ENCODE peak calls at places on chromosomes 13 and 19, in five cellular contexts. N is HepG2, D is GM12878, C is WTC11, Z is H1. H is an unnamed sample.
A peak's percentile ranks its signal among the peaks of the same experiment; 100 is the strongest.

GRCh38 chr19:41755328-41755913 is at the start of gene CEACAM6:
- DNase-seq in N (no peak), C (no peak), D (no peak), Z (no peak), H (no peak)

GRCh38 chr13:75372517-75372916 is 109.5 kb downstream of the TBC1D4 start:
- DNase-seq in C (no peak), Z (no peak), D (no peak), N (peak; percentile 44), H (peak; percentile 24)

GRCh38 chr13:99159331-99160061 is 41.2 kb upstream of the UBAC2 start:
- DNase-seq in C (no peak), Z (no peak), D (no peak), N (no peak), H (no peak)

GRCh38 chr19:5172859-5173577 is 167.6 kb downstream of the PTPRS start:
- DNase-seq in D (no peak), N (no peak), Z (no peak), C (no peak), H (no peak)

GRCh38 chr13:78604782-78605611 is 1.6 kb upstream of the POU4F1 start:
- DNase-seq in Z (no peak), C (peak; percentile 47), N (peak; percentile 50), D (no peak), H (peak; percentile 54)

GRCh38 chr19:38718747-38719543 is 25.3 kb downstream of the CAPN12 start:
- DNase-seq in C (peak; percentile 67), Z (no peak), D (no peak), N (no peak), H (no peak)

GRCh38 chr13:38657191-38657590 is 29.7 kb upstream of the FREM2 start:
- DNase-seq in N (no peak), C (no peak), D (no peak), Z (no peak), H (no peak)

GRCh38 chr19:21322528-21322927 is 6.7 kb downstream of the ZNF708 start:
- DNase-seq in Z (no peak), D (no peak), N (no peak), C (no peak), H (no peak)

GRCh38 chr13:100673376-100673830 is 1.2 kb downstream of the TMTC4 start:
- DNase-seq in D (no peak), Z (no peak), C (peak; percentile 30), N (no peak), H (no peak)

GRCh38 chr13:109684836-109685602 is 101.4 kb downstream of the IRS2 start:
- DNase-seq in N (no peak), C (no peak), Z (no peak), D (no peak), H (no peak)

GRCh38 chr19:6219147-6219525 is 60.6 kb downstream of the MLLT1 start:
- DNase-seq in C (no peak), N (no peak), D (no peak), Z (no peak), H (no peak)

GRCh38 chr19:6217752-6218403 is 61.9 kb downstream of the MLLT1 start:
- DNase-seq in D (no peak), C (no peak), Z (no peak), N (no peak), H (no peak)

GRCh38 chr19:6216996-6217751 is 62.6 kb downstream of the MLLT1 start:
- DNase-seq in N (no peak), Z (peak; percentile 17), D (no peak), C (peak; percentile 48), H (peak; percentile 78)

GRCh38 chr19:6219592-6220290 is 60.0 kb downstream of the MLLT1 start:
- DNase-seq in D (no peak), C (no peak), Z (no peak), N (no peak), H (no peak)

DNA sequence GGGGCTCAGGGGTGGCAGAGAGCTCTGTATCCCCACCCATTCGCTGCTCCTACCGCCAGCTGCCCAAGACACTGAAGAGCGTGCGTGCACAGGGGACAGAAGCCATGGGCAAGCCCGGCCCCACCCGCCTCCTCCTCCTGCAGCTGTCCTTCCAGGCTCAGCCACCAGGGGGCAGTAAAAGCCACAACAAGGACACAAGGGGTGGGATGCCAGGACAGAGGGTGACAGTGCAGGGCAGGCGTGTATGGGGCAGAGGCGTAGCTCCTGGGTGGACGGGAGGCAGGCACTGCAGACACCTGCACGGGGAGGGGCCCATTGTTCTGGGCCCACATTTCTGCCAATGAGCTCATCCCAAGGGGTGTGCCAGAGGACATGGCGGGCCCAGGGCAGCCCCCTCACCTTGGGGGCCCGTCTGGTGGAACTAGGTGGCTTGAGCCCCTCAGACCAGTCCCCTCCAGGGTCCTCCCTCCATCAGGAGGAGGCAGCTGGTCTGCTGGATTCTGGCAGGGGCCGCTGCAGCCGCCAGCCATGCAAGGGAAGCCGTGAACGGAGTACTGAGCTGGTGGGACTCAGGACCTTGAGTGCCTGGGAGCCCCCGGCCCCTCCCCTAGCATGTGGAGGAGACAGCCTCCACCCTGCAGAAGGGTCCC is 61.2 kb downstream of the MLLT1 start:
- DNase-seq in C (peak; percentile 97), Z (peak; percentile 70), D (peak; percentile 35), N (peak; percentile 77), H (peak; percentile 89)
- TF ChIP-seq ATF2 in C (no peak), Z (no peak), D (no peak), N (no peak), H (no peak)

GRCh38 chr13:21385710-21386109 is 73.4 kb downstream of the ZDHHC20 start:
- DNase-seq in N (no peak), D (no peak), Z (no peak), C (no peak), H (no peak)

DNA sequence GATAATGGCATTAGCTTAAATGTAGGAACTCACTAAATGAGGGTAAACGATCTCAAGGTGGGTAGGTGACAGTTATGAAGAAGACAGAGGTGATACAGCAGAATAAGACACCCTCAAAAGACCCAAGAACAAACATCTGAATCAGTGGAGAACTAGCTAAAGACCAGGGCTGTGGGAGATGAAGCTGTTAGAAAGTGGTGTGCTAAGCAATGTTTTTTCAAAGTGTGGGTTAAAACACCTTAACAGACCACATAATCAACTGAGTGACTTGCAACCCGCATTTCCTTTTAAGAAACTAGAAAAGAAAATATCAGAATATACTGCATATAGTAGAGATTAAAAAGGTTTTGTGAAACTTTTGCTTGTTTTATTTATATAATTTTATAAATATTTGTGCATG is 70.0 kb downstream of the ZDHHC20 start:
- DNase-seq in Z (no peak), N (no peak), C (no peak), D (no peak), H (no peak)
- TF ChIP-seq ATF2 in Z (no peak), N (no peak), C (no peak), D (no peak), H (no peak)

DNA sequence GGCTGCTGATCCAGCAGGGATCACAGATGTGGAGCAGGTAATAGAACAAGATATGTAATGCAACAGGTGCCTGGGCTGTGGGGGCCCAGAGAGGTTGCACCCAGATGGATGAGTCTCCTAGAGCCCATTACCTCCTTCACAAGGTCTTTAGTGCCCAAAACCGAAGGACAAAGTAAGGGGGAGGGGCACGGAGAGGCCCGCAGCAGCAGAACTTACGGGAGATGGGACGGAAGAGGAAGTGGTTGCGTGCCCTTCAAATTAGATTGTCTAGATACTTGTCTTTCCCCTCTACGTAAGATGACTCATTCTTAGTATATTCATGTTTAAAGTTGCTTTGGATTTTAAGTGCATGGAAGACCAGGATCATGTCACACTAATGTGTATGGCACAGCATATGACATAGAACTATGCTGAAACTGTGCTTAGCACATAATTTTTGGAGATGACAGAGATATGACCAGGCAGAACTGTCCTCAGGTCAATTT is 5.7 kb upstream of the MRPS31 start:
- DNase-seq in D (no peak), N (no peak), Z (no peak), C (no peak), H (peak; percentile 32)
- TF ChIP-seq ATF2 in D (no peak), N (no peak), Z (no peak), C (no peak), H (no peak)

DNA sequence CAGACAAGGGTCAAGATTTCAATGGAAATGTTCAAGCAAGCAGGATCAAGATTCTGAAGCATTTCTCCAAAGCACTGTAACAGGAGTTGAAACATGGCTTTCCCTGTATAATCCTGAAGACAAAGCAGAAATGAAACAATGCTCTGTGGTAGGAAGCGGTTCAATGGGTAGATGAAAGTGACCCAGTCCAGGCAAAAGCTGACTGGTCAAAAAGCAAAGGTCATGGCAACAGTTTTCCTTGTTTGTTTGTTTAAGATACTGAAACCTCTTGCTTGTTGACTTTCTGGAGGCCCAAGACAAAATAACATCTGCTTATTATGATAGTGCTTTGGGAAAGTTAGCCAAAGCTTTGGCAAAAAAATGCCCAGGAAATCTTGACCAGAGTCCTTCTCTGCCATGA is 1343.9 kb upstream of the PCDH9 start:
- DNase-seq in C (no peak), D (no peak), N (peak; percentile 2), Z (no peak), H (no peak)
- TF ChIP-seq ATF2 in C (no peak), D (no peak), N (no peak), Z (no peak), H (no peak)

GRCh38 chr13:20550799-20551198 is 16.2 kb upstream of the IFT88 start:
- DNase-seq in C (no peak), Z (no peak), D (no peak), N (peak; percentile 23), H (no peak)

GRCh38 chr13:20544186-20544914 is 18.7 kb upstream of the CRYL1 start:
- DNase-seq in C (no peak), D (no peak), N (no peak), Z (no peak), H (no peak)

GRCh38 chr13:20547479-20547908 is 19.5 kb upstream of the IFT88 start:
- DNase-seq in Z (no peak), D (no peak), C (no peak), N (peak; percentile 89), H (no peak)

GRCh38 chr13:20546559-20546958 is 20.4 kb upstream of the IFT88 start:
- DNase-seq in N (no peak), D (no peak), C (no peak), Z (no peak), H (no peak)
- TF ChIP-seq ATF2 in N (no peak), D (no peak), C (no peak), Z (no peak), H (no peak)

GRCh38 chr13:30963794-30964193 is 31.3 kb downstream of the TEX26 start:
- DNase-seq in N (no peak), D (no peak), Z (no peak), C (no peak), H (no peak)

GRCh38 chr13:30972888-30973377 is 40.5 kb downstream of the TEX26 start:
- DNase-seq in D (no peak), C (no peak), Z (no peak), N (no peak), H (no peak)

GRCh38 chr13:30974350-30974749 is 41.9 kb downstream of the TEX26 start:
- DNase-seq in N (no peak), C (no peak), D (no peak), Z (no peak), H (no peak)

GRCh38 chr13:30971575-30971974 is 39.1 kb downstream of the TEX26 start:
- DNase-seq in Z (no peak), C (no peak), D (no peak), N (no peak), H (no peak)

DNA sequence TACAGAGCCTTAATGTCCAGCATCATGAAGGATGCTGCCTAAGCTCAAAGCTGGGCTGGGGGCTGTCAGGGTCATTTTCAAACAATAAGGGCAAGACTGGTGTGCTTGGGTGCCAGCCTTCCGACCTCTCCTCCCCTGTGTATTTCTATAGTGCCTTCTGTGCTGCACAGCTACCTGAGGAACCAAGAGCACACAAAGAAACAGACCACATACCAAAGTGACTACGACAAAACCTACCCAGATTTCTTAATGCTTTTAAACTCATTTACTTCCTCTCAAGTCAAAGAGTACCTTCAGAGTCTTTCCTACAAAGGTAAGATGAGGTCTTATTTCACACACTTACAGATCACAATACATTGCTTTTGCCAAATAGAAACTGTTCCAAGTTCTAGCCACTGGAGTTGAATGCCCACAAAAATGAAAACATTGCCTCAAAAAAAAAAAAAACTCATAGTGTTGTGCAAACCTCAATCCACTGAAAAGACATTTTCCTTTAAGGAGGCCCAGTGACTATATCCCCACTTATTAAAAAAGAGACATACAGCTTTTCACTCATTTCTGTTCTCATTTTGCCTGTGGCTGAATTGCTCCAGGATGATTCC is 36.4 kb downstream of the TEX26 start:
- DNase-seq in C (no peak), Z (no peak), D (no peak), N (no peak), H (no peak)
- TF ChIP-seq ATF2 in C (no peak), Z (no peak), D (no peak), N (no peak), H (no peak)

H was measured in K562.